ENCODE peak calls at places on chromosome 13, in six cellular contexts. C is cardiac muscle cell, F is AG10803, S is fibroblast of the aortic adventitia, N is tibial nerve, B is thoracic aorta. V is an unnamed sample.

GRCh38 chr13:50936681-50937080 is 27.1 kb downstream of the RNASEH2B start:
- DNase-seq in C (no peak), F (peak; percentile 42), S (peak; percentile 45), N (no peak), B (no peak), V (no peak)

GRCh38 chr13:49792550-49793324 is at the start of gene KPNA3:
- DNase-seq in C (peak; percentile 98), F (peak; percentile 95), S (peak; percentile 95), N (peak; percentile 91), B (peak; percentile 88), V (peak; percentile 93)

GRCh38 chr13:66803013-66803739 is 427.0 kb downstream of the PCDH9 start:
- DNase-seq in C (no peak), F (no peak), S (no peak), N (no peak), B (no peak), V (no peak)

GRCh38 chr13:23797276-23797903 is 91.8 kb downstream of the MIPEP start:
- DNase-seq in C (no peak), F (no peak), S (no peak), N (no peak), B (no peak), V (no peak)

GRCh38 chr13:55244991-55245644 is 1895.6 kb upstream of the PRR20A start:
- DNase-seq in C (peak; percentile 25), F (no peak), S (no peak), N (no peak), B (no peak), V (no peak)

GRCh38 chr13:46403851-46404731 is 17.0 kb upstream of the RUBCNL start:
- DNase-seq in C (no peak), F (peak; percentile 15), S (no peak), N (no peak), B (no peak), V (no peak)

GRCh38 chr13:42420304-42420703 is 148.4 kb downstream of the AKAP11 start:
- DNase-seq in C (no peak), F (no peak), S (no peak), N (no peak), B (no peak), V (no peak)

GRCh38 chr13:27177852-27178251 is 6.2 kb upstream of the USP12 start:
- DNase-seq in C (no peak), F (no peak), S (no peak), N (no peak), B (no peak), V (no peak)

GRCh38 chr13:107928762-107929161 is 286.6 kb downstream of the LIG4 start:
- DNase-seq in C (no peak), F (no peak), S (no peak), N (no peak), B (no peak), V (no peak)

GRCh38 chr13:109704771-109705628 is 81.4 kb downstream of the IRS2 start:
- DNase-seq in C (no peak), F (no peak), S (no peak), N (no peak), B (no peak), V (no peak)

GRCh38 chr13:73189766-73190165 is 131.0 kb downstream of the KLF5 start:
- DNase-seq in C (no peak), F (no peak), S (no peak), N (no peak), B (no peak), V (no peak)

GRCh38 chr13:101627556-101627943 is 175.1 kb downstream of the ITGBL1 start:
- DNase-seq in C (no peak), F (no peak), S (peak; percentile 47), N (no peak), B (no peak), V (no peak)

GRCh38 chr13:46778095-46778494 is 18.9 kb downstream of the ESD start:
- DNase-seq in C (no peak), F (no peak), S (no peak), N (no peak), B (no peak), V (no peak)

GRCh38 chr13:60572003-60572792 is 175.2 kb downstream of the TDRD3 start:
- DNase-seq in C (no peak), F (peak; percentile 42), S (peak; percentile 63), N (no peak), B (no peak), V (peak; percentile 37)

GRCh38 chr13:50911051-50911690 is 1.6 kb downstream of the RNASEH2B start:
- DNase-seq in C (peak; percentile 59), F (peak; percentile 12), S (peak; percentile 16), N (no peak), B (no peak), V (no peak)

GRCh38 chr13:114120486-114121430 is 11.7 kb downstream of the RASA3 start:
- DNase-seq in C (no peak), F (peak; percentile 46), S (no peak), N (no peak), B (no peak), V (no peak)

GRCh38 chr13:114319441-114319871 is 5.2 kb downstream of the CHAMP1 start:
- DNase-seq in C (no peak), F (peak; percentile 95), S (peak; percentile 82), N (no peak), B (no peak), V (peak; percentile 82)

GRCh38 chr13:110113284-110113764 is 193.6 kb downstream of the COL4A1 start:
- DNase-seq in C (no peak), F (peak; percentile 64), S (peak; percentile 58), N (no peak), B (no peak), V (peak; percentile 77)

GRCh38 chr13:113654175-113654560 is 3.8 kb downstream of the ATP4B start:
- DNase-seq in C (no peak), F (no peak), S (no peak), N (no peak), B (no peak), V (no peak)

GRCh38 chr13:113744197-113745000 is 14.6 kb upstream of the TMEM255B start:
- DNase-seq in C (no peak), F (no peak), S (no peak), N (no peak), B (no peak), V (no peak)

GRCh38 chr13:73451120-73452029 is 392.6 kb downstream of the KLF5 start:
- DNase-seq in C (no peak), F (no peak), S (no peak), N (no peak), B (no peak), V (no peak)

GRCh38 chr13:33285420-33286124 is at the start of gene STARD13:
- DNase-seq in C (peak; percentile 93), F (peak; percentile 98), S (peak; percentile 98), N (peak; percentile 95), B (peak; percentile 93), V (peak; percentile 98)
- TF ChIP-seq CTCF in C (peak; percentile 51), F (peak; percentile 62), S (peak; percentile 59), N (peak; percentile 9), B (peak; percentile 42), V (peak; percentile 60)

DNA sequence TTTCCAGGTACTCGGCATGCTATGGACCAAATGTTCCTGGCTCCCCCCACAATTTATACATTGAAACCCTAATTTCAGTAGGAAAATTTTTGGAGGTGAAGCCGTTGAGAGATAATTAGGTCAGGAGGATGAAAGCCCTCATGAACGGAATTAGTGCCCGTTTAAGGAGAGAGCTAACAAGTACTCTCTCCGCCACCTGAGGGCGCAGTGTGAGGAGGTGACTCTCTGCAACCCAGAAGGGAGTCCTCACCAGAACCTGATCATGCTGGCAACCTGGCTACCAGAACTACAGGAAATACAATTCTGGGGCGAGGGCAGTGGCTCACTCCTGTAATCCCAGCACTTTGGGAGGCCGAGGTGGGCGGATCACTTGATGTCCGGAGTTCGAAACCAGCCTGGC is 397.8 kb downstream of the SLITRK5 start:
- DNase-seq in C (peak; percentile 2), F (no peak), S (no peak), N (no peak), B (no peak), V (no peak)
- TF ChIP-seq CTCF in C (no peak), F (no peak), S (no peak), N (no peak), B (no peak), V (no peak)

GRCh38 chr13:97631158-97631557 is 197.2 kb downstream of the RAP2A start:
- DNase-seq in C (no peak), F (no peak), S (no peak), N (no peak), B (no peak), V (no peak)
- TF ChIP-seq CTCF in C (no peak), F (no peak), S (no peak), N (no peak), B (no peak), V (peak; percentile 6)

DNA sequence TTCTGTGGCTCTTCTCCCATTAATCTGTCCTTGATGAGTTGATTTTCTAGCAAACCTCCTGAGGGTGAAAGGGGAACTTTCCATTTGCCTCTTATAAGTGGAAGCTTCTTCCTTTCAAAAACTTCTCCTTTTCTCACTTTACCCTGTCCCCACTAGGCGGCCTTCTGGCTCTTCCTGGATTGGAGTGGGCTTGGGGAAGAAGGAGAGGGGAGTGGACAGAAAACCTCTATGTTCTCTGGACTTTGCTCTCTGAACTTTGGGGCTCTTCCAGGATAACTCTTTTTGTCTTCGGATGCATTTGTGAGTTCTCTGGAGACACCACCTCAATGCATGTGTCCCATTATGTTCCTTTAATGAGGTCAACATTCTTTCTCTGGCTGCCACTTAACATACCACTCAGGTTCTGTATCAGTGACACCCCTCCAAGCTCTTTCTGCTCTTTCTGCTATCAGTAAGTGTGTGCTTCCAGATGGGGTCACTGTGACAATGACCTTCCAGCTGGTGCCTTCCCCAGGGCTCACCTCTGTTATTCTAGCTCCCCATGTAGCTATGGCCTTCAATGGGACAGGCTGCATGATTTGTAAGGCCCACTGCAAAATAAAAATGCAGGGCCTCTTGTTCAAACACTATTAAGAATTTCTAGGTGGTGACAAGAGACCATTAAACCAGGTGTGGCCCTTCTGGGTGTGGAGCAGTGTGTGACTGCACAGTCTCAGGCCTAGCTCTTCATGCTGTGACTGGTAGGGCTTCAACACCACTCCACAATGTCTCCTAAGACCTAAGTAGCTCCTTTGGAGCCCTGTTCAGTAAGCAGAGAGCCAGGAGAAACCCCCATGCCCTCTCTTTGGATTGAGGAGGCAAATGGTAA is 389.2 kb downstream of the EFNB2 start:
- DNase-seq in C (peak; percentile 63), F (no peak), S (no peak), N (no peak), B (no peak), V (no peak)
- TF ChIP-seq CTCF in C (no peak), F (no peak), S (no peak), N (no peak), B (no peak), V (peak; percentile 12)

GRCh38 chr13:105202384-105202783 is 1333.1 kb downstream of the EFNB2 start:
- DNase-seq in C (peak; percentile 73), F (no peak), S (peak; percentile 4), N (no peak), B (no peak), V (no peak)
- TF ChIP-seq CTCF in C (peak; percentile 72), F (peak; percentile 25), S (peak; percentile 14), N (peak; percentile 22), B (peak; percentile 40), V (peak; percentile 68)

V was measured in HFFc6.